ENCODE peak calls at places on chromosome 21, in six cellular contexts. T, A, G, P, F and X are unnamed samples.

GRCh38 chr21:14528815-14529214 is 17.3 kb downstream of the SAMSN1 start:
- DNase-seq in T (no peak), A (no peak), G (no peak), P (no peak), F (no peak), X (no peak)

GRCh38 chr21:46094401-46095105 is 3.4 kb upstream of the COL6A2 start:
- DNase-seq in T (no peak), A (no peak), G (no peak), P (no peak), F (no peak), X (no peak)

GRCh38 chr21:42043201-42043895 is 27.8 kb upstream of the UMODL1 start:
- DNase-seq in T (no peak), A (no peak), G (no peak), P (no peak), F (no peak), X (no peak)

GRCh38 chr21:38311765-38312164 is 55.0 kb downstream of the KCNJ15 start:
- DNase-seq in T (no peak), A (no peak), G (no peak), P (no peak), F (no peak), X (no peak)

GRCh38 chr21:34513109-34513675 is 1.2 kb upstream of the KCNE1 start:
- DNase-seq in T (no peak), A (no peak), G (no peak), P (no peak), F (no peak), X (no peak)

GRCh38 chr21:36104306-36105300 is 30.3 kb upstream of the CBR3 start:
- DNase-seq in T (no peak), A (peak; percentile 56), G (no peak), P (no peak), F (no peak), X (peak; percentile 82)

GRCh38 chr21:42841156-42841915 is 38.0 kb downstream of the WDR4 start:
- DNase-seq in T (no peak), A (no peak), G (peak; percentile 64), P (no peak), F (no peak), X (no peak)

GRCh38 chr21:43719748-43720538 is 1.0 kb downstream of the PDXK start:
- DNase-seq in T (no peak), A (no peak), G (no peak), P (peak; percentile 28), F (no peak), X (no peak)

GRCh38 chr21:42527489-42528158 is 14.0 kb downstream of the SLC37A1 start:
- DNase-seq in T (no peak), A (peak; percentile 81), G (peak; percentile 81), P (no peak), F (no peak), X (no peak)

GRCh38 chr21:39137248-39138186 is 45.7 kb downstream of the PSMG1 start:
- DNase-seq in T (no peak), A (no peak), G (no peak), P (no peak), F (no peak), X (peak; percentile 66)